ENCODE peak calls at places on chromosomes 4 and X, in ten cellular contexts. I, U, Y, Q, D, H, A, W, T and S are unnamed samples.
A peak's percentile ranks its signal among the peaks of the same experiment; 100 is the strongest.

GRCh38 chrX:12488220-12488619 is 303.0 kb upstream of the PRPS2 start:
- DNase-seq in Y (no peak), W (no peak), I (no peak), H (no peak), U (no peak), D (no peak), Q (no peak), A (no peak), T (no peak), S (no peak)

GRCh38 chrX:7270018-7270417 is 122.1 kb upstream of the PUDP start:
- DNase-seq in H (no peak), U (no peak), Y (no peak), A (peak; percentile 3), W (no peak), D (no peak), Q (no peak), T (no peak), I (peak; percentile 58), S (no peak)

GRCh38 chrX:46140272-46140671 is 404.9 kb downstream of the ZNF674 start:
- DNase-seq in A (no peak), Y (no peak), H (no peak), U (no peak), Q (no peak), I (no peak), T (no peak), W (no peak), D (no peak), S (peak; percentile 63)

GRCh38 chr4:83618991-83619390 is 83.1 kb downstream of the GPAT3 start:
- DNase-seq in D (peak; percentile 63), I (peak; percentile 44), U (peak; percentile 52), H (no peak), Y (peak; percentile 46), A (peak; percentile 80), T (no peak), Q (peak; percentile 38), W (no peak), S (peak; percentile 61)

GRCh38 chr4:65968873-65969272 is 298.6 kb upstream of the EPHA5 start:
- DNase-seq in D (no peak), W (no peak), T (no peak), Q (no peak), H (no peak), Y (no peak), I (no peak), U (no peak), A (no peak), S (no peak)

GRCh38 chrX:9272166-9272565 is 192.7 kb upstream of the TBL1X start:
- DNase-seq in H (no peak), W (no peak), U (no peak), D (no peak), I (no peak), T (no peak), Y (no peak), A (no peak), Q (no peak), S (no peak)

GRCh38 chrX:148929686-148930085 is 429.3 kb downstream of the AFF2 start:
- DNase-seq in H (no peak), I (peak; percentile 5), W (no peak), T (no peak), D (no peak), Q (no peak), U (no peak), A (no peak), Y (no peak), S (peak; percentile 41)

GRCh38 chrX:119516157-119516702 is 48.0 kb downstream of the SLC25A5 start:
- DNase-seq in D (peak; percentile 23), H (peak; percentile 24), I (peak; percentile 69), Q (peak; percentile 76), Y (no peak), T (peak; percentile 74), W (peak; percentile 20), A (peak; percentile 75), U (peak; percentile 57), S (peak; percentile 44)

GRCh38 chr4:164212714-164213113 is 541.2 kb upstream of the SMIM31 start:
- DNase-seq in D (no peak), A (peak; percentile 35), T (no peak), H (no peak), W (no peak), I (no peak), Y (no peak), Q (no peak), U (no peak), S (peak; percentile 52)

GRCh38 chrX:112380541-112381278 is 298.1 kb upstream of the TRPC5 start:
- DNase-seq in Y (no peak), W (no peak), T (no peak), D (no peak), H (no peak), Q (no peak), U (no peak), A (no peak), I (no peak), S (no peak)

GRCh38 chrX:103666202-103667107 is 20.0 kb downstream of the MORF4L2 start:
- DNase-seq in Y (no peak), W (no peak), I (peak; percentile 38), D (no peak), Q (no peak), A (no peak), U (no peak), T (no peak), H (no peak), S (peak; percentile 45)

GRCh38 chr4:185838514-185839203 is 26.7 kb upstream of the SORBS2 start:
- DNase-seq in Q (no peak), A (no peak), W (no peak), H (no peak), Y (no peak), U (no peak), T (no peak), I (peak; percentile 5), D (no peak), S (no peak)

GRCh38 chr4:56234098-56234497 is 153.2 kb downstream of the AASDH start:
- DNase-seq in T (no peak), I (no peak), Y (no peak), W (no peak), D (no peak), H (no peak), U (no peak), A (no peak), Q (no peak), S (no peak)

GRCh38 chr4:84697159-84697558 is 114.2 kb downstream of the CDS1 start:
- DNase-seq in D (no peak), W (no peak), Q (no peak), I (no peak), Y (no peak), U (no peak), A (no peak), T (no peak), H (no peak), S (no peak)

GRCh38 chr4:84691800-84692199 is 108.9 kb downstream of the CDS1 start:
- DNase-seq in A (no peak), H (no peak), U (no peak), D (no peak), Q (no peak), T (no peak), I (no peak), Y (no peak), W (no peak), S (peak; percentile 2)

GRCh38 chr4:84688605-84689004 is 105.7 kb downstream of the CDS1 start:
- DNase-seq in Y (no peak), I (no peak), A (no peak), D (no peak), T (no peak), U (no peak), W (no peak), H (no peak), Q (no peak), S (no peak)

GRCh38 chr4:84690481-84690880 is 107.6 kb downstream of the CDS1 start:
- DNase-seq in D (no peak), U (no peak), I (peak; percentile 3), T (no peak), Y (no peak), A (peak; percentile 67), W (no peak), H (no peak), Q (no peak), S (no peak)

GRCh38 chr4:84691170-84691691 is 108.3 kb downstream of the CDS1 start:
- DNase-seq in W (no peak), Q (peak; percentile 11), D (no peak), H (no peak), U (peak; percentile 89), T (no peak), Y (no peak), I (peak; percentile 94), A (peak; percentile 93), S (peak; percentile 96)
- H3K4me3 ChIP-seq in W (no peak overlapping the region), Q (no peak overlapping the region), D (no peak overlapping the region), H (no peak overlapping the region), U (peak overlapping the region; percentile 16), T (no peak overlapping the region), Y (no peak overlapping the region), I (no peak overlapping the region), A (peak overlapping the region; percentile 62), S (no peak overlapping the region)

GRCh38 chr4:105440890-105441289 is 33.0 kb downstream of the PPA2 start:
- DNase-seq in I (no peak), Q (no peak), Y (no peak), A (no peak), U (no peak), T (no peak), H (no peak), D (no peak), W (no peak), S (no peak)
- TF ChIP-seq CTCF in I (peak; percentile 15), Q (no peak), Y (no peak), A (peak; percentile 32), U (no peak), T (no peak), H (no peak), D (no peak), W (no peak), S (no peak)

DNA sequence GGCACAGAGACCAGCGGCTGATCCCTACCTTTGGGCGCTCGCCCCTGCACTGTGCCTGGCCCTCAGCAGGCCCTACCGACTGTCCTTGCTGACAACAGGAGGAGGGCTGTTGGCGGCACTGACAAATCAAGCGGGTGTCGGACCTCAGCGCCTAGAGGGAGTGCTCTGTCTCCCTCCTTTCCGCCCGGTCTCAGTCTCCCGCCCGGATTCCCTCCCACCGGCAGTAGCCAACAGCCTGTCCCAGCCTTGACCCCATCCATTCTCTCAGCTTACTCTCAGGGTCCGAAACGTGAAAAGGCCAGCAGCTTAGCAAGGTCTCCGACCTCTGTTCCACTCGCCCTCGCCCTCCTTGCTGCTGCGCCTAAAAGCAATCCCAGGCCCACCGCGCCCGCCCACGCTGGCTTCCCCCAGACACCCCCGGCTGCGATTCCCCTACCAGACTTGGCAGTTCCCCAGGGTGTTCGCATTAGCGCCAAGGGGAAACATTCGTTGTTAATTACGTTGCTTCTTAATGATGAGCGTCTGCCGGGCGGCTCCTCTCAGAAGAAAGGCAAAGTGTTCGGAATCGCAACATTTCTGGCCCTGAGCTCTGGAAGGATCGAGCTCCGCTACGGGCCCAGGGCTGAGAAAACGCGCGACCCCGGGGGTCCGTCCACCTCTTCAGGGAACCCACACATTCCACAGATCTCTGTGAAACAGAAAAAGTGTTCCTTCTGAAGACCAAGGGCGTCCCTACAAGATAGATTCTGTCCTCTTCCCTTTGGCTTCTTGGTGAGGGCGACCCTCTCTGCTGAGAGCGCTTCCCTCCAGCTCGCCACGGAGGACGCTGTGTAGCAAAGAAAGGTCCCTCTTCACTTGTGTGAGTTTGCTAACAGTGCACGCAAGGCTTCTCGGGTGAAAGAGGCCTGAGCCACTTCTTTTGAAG is 96.1 kb downstream of the SOWAHB start:
- DNase-seq in D (no peak), Y (no peak), H (no peak), Q (no peak), U (no peak), W (no peak), I (no peak), T (peak; percentile 55), A (no peak), S (no peak)
- H3K4me3 ChIP-seq in D (no peak overlapping the region), Y (peak overlapping the region; percentile 19), H (no peak overlapping the region), Q (no peak overlapping the region), U (no peak overlapping the region), W (peak overlapping the region; percentile 15), I (no peak overlapping the region), T (peak overlapping the region; percentile 41), A (no peak overlapping the region), S (no peak overlapping the region)

GRCh38 chr4:118843237-118843636 is 7.3 kb upstream of the SEC24D start:
- DNase-seq in I (no peak), U (no peak), T (no peak), Q (no peak), A (no peak), H (no peak), Y (no peak), W (no peak), D (no peak), S (no peak)
- TF ChIP-seq CTCF in I (no peak), U (no peak), T (no peak), Q (no peak), A (no peak), H (no peak), Y (no peak), W (no peak), D (no peak), S (no peak)